ENCODE peak calls at places on chromosomes 16 and 17, in seven cellular contexts. N is psoas muscle; J is tibial artery; D is pancreas; K is GM23338; F is CD8-positive, alpha-beta T cell; Z is breast epithelium. P is an unnamed sample.
A peak's percentile ranks its signal among the peaks of the same experiment; 100 is the strongest.

GRCh38 chr17:42660692-42661345 is 1.7 kb downstream of the TUBG2 start:
- DNase-seq in N (no peak), J (peak; percentile 38), D (no peak), K (no peak), F (no peak), Z (no peak), P (no peak)

GRCh38 chr16:27756206-27756970 is 206.4 kb downstream of the KATNIP start:
- DNase-seq in N (no peak), J (no peak), D (no peak), K (no peak), F (no peak), Z (no peak), P (no peak)

GRCh38 chr16:71930993-71931392 is 35.7 kb downstream of the IST1 start:
- DNase-seq in N (no peak), J (no peak), D (no peak), K (no peak), F (no peak), Z (no peak), P (no peak)

GRCh38 chr16:85390511-85391174 is 222.5 kb upstream of the GSE1 start:
- DNase-seq in N (peak; percentile 88), J (peak; percentile 91), D (peak; percentile 80), K (no peak), F (no peak), Z (peak; percentile 80), P (no peak)

GRCh38 chr17:17666111-17666714 is 15.0 kb upstream of the RAI1 start:
- DNase-seq in N (no peak), J (no peak), D (no peak), K (no peak), F (no peak), Z (no peak), P (no peak)

GRCh38 chr16:69889295-69889964 is 61.7 kb upstream of the CLEC18A start:
- DNase-seq in N (no peak), J (no peak), D (no peak), K (no peak), F (no peak), Z (no peak), P (no peak)

GRCh38 chr17:80751070-80751459 is 206.4 kb downstream of the RPTOR start:
- DNase-seq in N (peak; percentile 62), J (no peak), D (no peak), K (no peak), F (no peak), Z (no peak), P (no peak)

GRCh38 chr16:50295541-50296132 is 29.3 kb downstream of the ADCY7 start:
- DNase-seq in N (no peak), J (no peak), D (no peak), K (no peak), F (no peak), Z (no peak), P (no peak)

GRCh38 chr17:72699566-72699965 is 392.9 kb downstream of the SLC39A11 start:
- DNase-seq in N (no peak), J (no peak), D (no peak), K (no peak), F (no peak), Z (no peak), P (no peak)

GRCh38 chr17:29977836-29978235 is 36.4 kb downstream of the EFCAB5 start:
- DNase-seq in N (no peak), J (no peak), D (no peak), K (no peak), F (no peak), Z (no peak), P (no peak)

GRCh38 chr16:77674888-77675287 is 47.4 kb upstream of the NUDT7 start:
- DNase-seq in N (no peak), J (no peak), D (no peak), K (no peak), F (no peak), Z (no peak), P (no peak)

GRCh38 chr16:57476546-57477410 is 9.5 kb downstream of the DOK4 start:
- DNase-seq in N (no peak), J (no peak), D (peak; percentile 45), K (peak; percentile 66), F (no peak), Z (peak; percentile 31), P (peak; percentile 74)

GRCh38 chr17:80030730-80031410 is 4.8 kb downstream of the TBC1D16 start:
- DNase-seq in N (no peak), J (no peak), D (peak; percentile 96), K (no peak), F (no peak), Z (peak; percentile 92), P (no peak)

GRCh38 chr17:35807371-35808144 is 1.7 kb upstream of the TAF15 start:
- DNase-seq in N (no peak), J (no peak), D (no peak), K (no peak), F (no peak), Z (no peak), P (no peak)

GRCh38 chr17:35808962-35809854 is at the start of gene TAF15:
- DNase-seq in N (peak; percentile 95), J (peak; percentile 96), D (peak; percentile 97), K (peak; percentile 98), F (peak; percentile 90), Z (peak; percentile 96), P (peak; percentile 99)

GRCh38 chr17:35809855-35810461 is 674 bp downstream of the TAF15 start:
- DNase-seq in N (no peak), J (no peak), D (no peak), K (no peak), F (no peak), Z (no peak), P (no peak)

GRCh38 chr17:35811759-35812158 is 2.5 kb downstream of the TAF15 start:
- DNase-seq in N (no peak), J (no peak), D (no peak), K (no peak), F (no peak), Z (no peak), P (no peak)

GRCh38 chr17:35808240-35808961 is 883 bp upstream of the TAF15 start:
- DNase-seq in N (no peak), J (no peak), D (no peak), K (peak; percentile 44), F (no peak), Z (no peak), P (peak; percentile 56)
- H3K4me3 ChIP-seq in N (peak overlapping the region; percentile 87), J (peak overlapping the region; percentile 89), D (peak overlapping the region; percentile 59), K (peak overlapping the region; percentile 97), F (peak overlapping the region; percentile 64), Z (peak overlapping the region; percentile 65), P (peak overlapping the region; percentile 100)

GRCh38 chr17:13415877-13416416 is 185.8 kb downstream of the HS3ST3A1 start:
- DNase-seq in N (no peak), J (no peak), D (no peak), K (no peak), F (no peak), Z (no peak), P (no peak)

GRCh38 chr17:13418891-13419290 is 182.8 kb downstream of the HS3ST3A1 start:
- DNase-seq in N (no peak), J (no peak), D (no peak), K (no peak), F (no peak), Z (no peak), P (no peak)

GRCh38 chr17:13416748-13417363 is 184.9 kb downstream of the HS3ST3A1 start:
- DNase-seq in N (no peak), J (no peak), D (no peak), K (no peak), F (no peak), Z (no peak), P (no peak)

GRCh38 chr17:13419676-13420075 is 182.1 kb downstream of the HS3ST3A1 start:
- DNase-seq in N (no peak), J (no peak), D (no peak), K (no peak), F (no peak), Z (no peak), P (no peak)

DNA sequence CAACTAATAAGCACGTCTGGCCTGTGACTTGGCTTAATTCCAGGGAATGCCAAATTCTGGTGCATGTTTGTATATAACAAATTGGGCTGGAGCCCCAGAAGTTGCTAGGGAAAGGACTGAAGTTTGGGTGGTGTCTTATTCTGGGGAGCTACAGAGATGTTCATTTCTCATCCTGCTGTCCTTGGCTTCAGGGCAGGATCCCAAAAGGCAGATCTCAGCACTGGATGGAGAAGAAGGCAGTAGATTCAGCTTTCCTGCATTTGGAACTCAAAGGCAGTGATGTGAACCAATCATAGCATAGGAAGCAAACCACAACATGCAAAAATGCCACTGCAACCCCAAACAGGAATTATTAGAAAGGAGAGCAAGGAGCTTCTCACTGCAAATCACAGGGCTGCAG is 184.2 kb downstream of the HS3ST3A1 start:
- DNase-seq in N (no peak), J (no peak), D (no peak), K (no peak), F (no peak), Z (no peak), P (no peak)
- H3K4me1 ChIP-seq in N (no peaks in the 10 kb centered on the region), J (no peaks in the 10 kb centered on the region), D (no peaks in the 10 kb centered on the region), K (no peaks in the 10 kb centered on the region), F (no peaks in the 10 kb centered on the region), Z (no peaks in the 10 kb centered on the region), P (no peaks in the 10 kb centered on the region)

GRCh38 chr17:66548659-66549311 is 246.4 kb downstream of the PRKCA start:
- DNase-seq in N (no peak), J (no peak), D (no peak), K (no peak), F (no peak), Z (no peak), P (peak; percentile 77)

GRCh38 chr17:66548158-66548557 is 245.7 kb downstream of the PRKCA start:
- DNase-seq in N (no peak), J (no peak), D (no peak), K (no peak), F (no peak), Z (no peak), P (no peak)

GRCh38 chr17:66547170-66547865 is 244.9 kb downstream of the PRKCA start:
- DNase-seq in N (no peak), J (no peak), D (no peak), K (no peak), F (no peak), Z (no peak), P (no peak)

GRCh38 chr17:66549731-66550207 is 247.4 kb downstream of the PRKCA start:
- DNase-seq in N (no peak), J (no peak), D (no peak), K (peak; percentile 89), F (no peak), Z (no peak), P (peak; percentile 70)

GRCh38 chr17:66549312-66549705 is 246.9 kb downstream of the PRKCA start:
- DNase-seq in N (no peak), J (no peak), D (no peak), K (peak; percentile 53), F (no peak), Z (no peak), P (peak; percentile 81)
- H3K27ac ChIP-seq in N (no peak overlapping the region), J (no peak overlapping the region), D (no peak overlapping the region), K (peak overlapping the region; percentile 91), F (no peak overlapping the region), Z (no peak overlapping the region), P (peak overlapping the region; percentile 56)

DNA sequence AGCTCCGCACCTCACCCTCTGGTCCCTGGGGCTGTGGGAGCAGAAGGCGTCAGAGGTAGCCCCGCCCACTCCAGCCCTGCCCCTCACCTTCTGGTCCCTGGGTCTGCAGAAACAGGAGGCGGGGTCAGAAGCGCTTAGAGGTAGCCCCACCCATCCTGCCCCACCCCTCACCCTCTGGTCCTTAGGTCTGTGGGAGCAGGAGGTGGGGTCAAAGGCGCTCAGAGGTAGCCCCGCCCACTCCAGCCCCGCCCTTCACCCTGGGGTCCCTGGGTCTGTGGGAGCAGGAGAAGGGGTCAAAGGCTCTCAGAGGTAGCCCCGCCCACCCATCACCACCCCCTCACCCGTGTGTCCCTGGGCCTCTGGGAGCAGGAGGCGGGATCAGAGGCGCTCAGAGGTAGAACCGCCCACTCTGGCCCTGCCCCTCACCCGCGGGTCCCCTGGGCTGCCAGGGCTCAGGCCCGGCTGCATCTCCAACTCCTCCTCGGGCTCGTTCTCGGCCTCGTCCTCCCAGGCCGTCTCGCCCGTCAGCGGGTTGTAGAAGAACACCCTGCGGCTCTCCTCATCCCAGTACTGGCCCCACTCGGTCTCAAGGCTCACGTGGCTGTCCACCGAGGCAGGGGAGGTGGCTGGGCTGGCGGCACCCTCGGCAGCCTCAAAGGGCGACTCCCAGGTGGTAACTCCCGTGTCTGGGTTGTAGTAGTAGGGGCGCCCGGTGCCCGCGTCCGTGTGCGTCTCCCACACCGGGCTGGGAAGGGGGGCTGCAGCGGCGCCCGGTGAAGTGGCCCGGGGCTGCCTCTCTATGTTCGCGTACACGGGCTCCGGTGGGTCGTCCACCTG is 27.2 kb downstream of the ARHGAP27 start:
- DNase-seq in N (no peak), J (no peak), D (no peak), K (peak; percentile 99), F (no peak), Z (no peak), P (peak; percentile 100)
- H3K4me3 ChIP-seq in N (peak overlapping the region; percentile 39), J (no peak overlapping the region), D (no peak overlapping the region), K (peak overlapping the region; percentile 84), F (no peak overlapping the region), Z (peak overlapping the region; percentile 31), P (peak overlapping the region; percentile 68)

P was measured in endodermal cell.